ENCODE peak calls at places on chromosomes 6 and 20, in five cellular contexts. C is GM23248, G is H9, J is IMR-90, N is HCT116. S is an unnamed sample.

GRCh38 chr6:30399390-30400058 is 54.6 kb downstream of the RPP21 start:
- DNase-seq in J (peak; percentile 25), C (peak; percentile 61), G (no peak), N (no peak), S (no peak)

GRCh38 chr20:58907481-58908137 is 55.1 kb downstream of the GNAS start:
- DNase-seq in G (no peak), C (peak; percentile 100), J (peak; percentile 99), N (no peak), S (peak; percentile 92)

GRCh38 chr6:6927437-6928361 is 180.1 kb upstream of the RREB1 start:
- DNase-seq in G (peak; percentile 65), N (no peak), C (peak; percentile 19), J (no peak), S (no peak)

GRCh38 chr20:25197173-25197869 is 1.8 kb downstream of the ENTPD6 start:
- DNase-seq in J (no peak), C (no peak), G (no peak), N (no peak), S (no peak)

GRCh38 chr6:109069746-109070145 is 24.9 kb downstream of the SESN1 start:
- DNase-seq in J (no peak), G (no peak), N (no peak), C (peak; percentile 51), S (no peak)

GRCh38 chr6:90000864-90001731 is 106.8 kb downstream of the GJA10 start:
- DNase-seq in J (peak; percentile 31), N (no peak), C (peak; percentile 37), G (no peak), S (no peak)

GRCh38 chr6:170199716-170200115 is 91.2 kb downstream of the DLL1 start:
- DNase-seq in G (no peak), C (no peak), N (no peak), J (no peak), S (no peak)

GRCh38 chr6:150641398-150642139 is 41.9 kb downstream of the PLEKHG1 start:
- DNase-seq in N (no peak), G (no peak), C (peak; percentile 8), J (no peak), S (no peak)

GRCh38 chr6:11271228-11271627 is 38.8 kb upstream of the NEDD9 start:
- DNase-seq in J (no peak), C (no peak), G (no peak), N (no peak), S (no peak)

GRCh38 chr6:100726741-100727140 is 154.4 kb downstream of the ASCC3 start:
- DNase-seq in J (peak; percentile 36), C (peak; percentile 8), N (no peak), G (no peak), S (no peak)

GRCh38 chr20:46011631-46012482 is 3.1 kb downstream of the MMP9 start:
- DNase-seq in C (peak; percentile 65), G (peak; percentile 98), J (peak; percentile 15), N (peak; percentile 71), S (peak; percentile 86)

GRCh38 chr6:44004625-44005506 is 122.4 kb downstream of the MRPL14 start:
- DNase-seq in G (no peak), C (peak; percentile 35), N (no peak), J (peak; percentile 33), S (peak; percentile 82)

GRCh38 chr6:13766201-13766634 is 48.1 kb downstream of the MCUR1 start:
- DNase-seq in G (no peak), C (peak; percentile 80), N (peak; percentile 29), J (peak; percentile 53), S (peak; percentile 93)

GRCh38 chr6:4133941-4134838 is 1.2 kb downstream of the ECI2 start:
- DNase-seq in N (no peak), G (no peak), J (no peak), C (peak; percentile 59), S (peak; percentile 76)

GRCh38 chr6:2959909-2960719 is 11.3 kb downstream of the SERPINB6 start:
- DNase-seq in G (peak; percentile 64), J (peak; percentile 90), N (no peak), C (peak; percentile 94), S (peak; percentile 97)

GRCh38 chr20:52087471-52087870 is 104.1 kb downstream of the ZFP64 start:
- DNase-seq in J (no peak), N (no peak), G (no peak), C (no peak), S (peak; percentile 87)

GRCh38 chr20:6122111-6122872 is 538 bp downstream of the FERMT1 start:
- DNase-seq in G (peak; percentile 36), J (peak; percentile 45), N (no peak), C (peak; percentile 46), S (no peak)

GRCh38 chr6:156347251-156348049 is 429.7 kb upstream of the ARID1B start:
- DNase-seq in N (no peak), J (peak; percentile 77), C (no peak), G (no peak), S (no peak)

GRCh38 chr20:45011108-45011526 is 44.8 kb downstream of the STK4 start:
- DNase-seq in G (peak; percentile 41), C (peak; percentile 83), J (peak; percentile 80), N (peak; percentile 36), S (peak; percentile 58)

DNA sequence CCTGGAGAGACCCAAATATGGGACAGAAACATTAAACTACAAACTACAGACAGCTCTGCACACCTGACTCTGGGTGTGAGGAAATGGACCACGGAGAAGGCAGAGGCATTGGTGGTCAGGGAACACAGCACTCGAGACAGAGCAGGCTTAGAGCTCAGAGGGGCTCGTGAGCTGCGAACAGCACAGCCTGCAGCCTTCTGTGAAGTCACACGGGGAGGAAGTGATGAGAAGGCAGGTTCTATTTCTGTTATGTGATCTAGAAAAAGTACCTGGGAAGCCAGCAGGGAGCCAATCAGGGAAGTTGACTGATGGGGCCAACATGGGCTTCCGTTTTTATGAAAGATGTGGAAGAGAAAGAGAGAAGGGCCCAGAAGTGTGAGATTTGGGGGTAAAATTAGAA is 88.9 kb upstream of the SNAP25 start:
- DNase-seq in J (no peak), N (no peak), G (no peak), C (no peak), S (no peak)
- H2AFZ ChIP-seq in J (no peak overlapping the region), N (no peak overlapping the region), G (no peak overlapping the region), C (no peak overlapping the region), S (no peak overlapping the region)

GRCh38 chr20:10131612-10132345 is 86.9 kb upstream of the SNAP25 start:
- DNase-seq in G (peak; percentile 64), C (peak; percentile 69), J (peak; percentile 67), N (no peak), S (peak; percentile 48)
- H3K27ac ChIP-seq in G (no peak overlapping the region), C (no peak overlapping the region), J (no peak overlapping the region), N (no peak overlapping the region), S (no peak overlapping the region)

DNA sequence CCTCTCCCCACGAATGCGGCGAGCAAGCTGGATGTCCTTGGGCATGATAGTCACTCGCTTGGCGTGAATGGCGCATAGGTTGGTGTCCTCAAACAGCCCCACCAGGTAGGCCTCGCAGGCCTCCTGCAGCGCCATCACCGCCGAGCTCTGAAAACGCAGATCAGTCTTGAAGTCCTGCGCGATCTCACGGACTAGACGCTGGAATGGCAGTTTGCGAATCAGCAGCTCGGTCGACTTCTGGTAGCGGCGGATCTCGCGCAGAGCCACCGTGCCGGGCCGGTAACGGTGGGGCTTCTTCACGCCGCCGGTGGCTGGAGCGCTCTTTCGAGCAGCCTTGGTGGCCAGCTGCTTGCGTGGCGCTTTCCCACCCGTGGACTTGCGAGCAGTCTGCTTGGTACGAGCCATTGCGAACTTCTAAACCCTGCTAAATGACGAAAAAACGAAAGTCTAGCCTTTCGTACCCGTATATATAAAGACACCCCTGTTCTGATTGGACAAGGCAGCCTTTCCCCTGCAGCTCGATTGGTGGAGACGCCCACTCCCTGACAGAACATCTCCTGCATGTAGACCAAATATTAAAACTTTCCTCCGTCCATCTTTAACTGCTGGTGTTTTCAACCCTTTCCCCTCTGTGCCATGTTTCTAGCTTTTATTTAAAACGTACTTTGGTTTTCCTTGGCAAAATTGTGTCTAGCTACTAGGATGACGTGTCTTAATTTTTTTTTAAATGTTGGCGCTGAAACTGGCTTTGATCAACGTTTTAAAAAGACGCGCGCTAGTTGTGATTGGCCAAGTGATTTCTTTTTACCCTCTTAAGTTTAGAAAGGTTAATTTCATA is 109.8 kb downstream of the HFE start:
- DNase-seq in N (peak; percentile 75), J (peak; percentile 95), C (peak; percentile 89), G (peak; percentile 86), S (peak; percentile 94)
- H2AFZ ChIP-seq in N (no peak overlapping the region), J (peak overlapping the region; percentile 68), C (peak overlapping the region; percentile 59), G (no peak overlapping the region), S (peak overlapping the region; percentile 52)

GRCh38 chr6:145656128-145656527 is 79.2 kb downstream of the EPM2A start:
- DNase-seq in G (no peak), J (no peak), C (no peak), N (no peak), S (no peak)

GRCh38 chr6:145652572-145652971 is 82.7 kb downstream of the EPM2A start:
- DNase-seq in J (no peak), N (no peak), G (no peak), C (no peak), S (no peak)

GRCh38 chr6:145647602-145648001 is 87.7 kb downstream of the EPM2A start:
- DNase-seq in N (no peak), G (no peak), C (no peak), J (no peak), S (no peak)

GRCh38 chr6:145648149-145648548 is 87.2 kb downstream of the EPM2A start:
- DNase-seq in J (no peak), C (no peak), G (no peak), N (no peak), S (no peak)

GRCh38 chr6:145651988-145652387 is 83.3 kb downstream of the EPM2A start:
- DNase-seq in C (no peak), G (no peak), N (no peak), J (no peak), S (no peak)
- H3K27ac ChIP-seq in C (no peak overlapping the region), G (no peak overlapping the region), N (no peak overlapping the region), J (no peak overlapping the region), S (no peak overlapping the region)

DNA sequence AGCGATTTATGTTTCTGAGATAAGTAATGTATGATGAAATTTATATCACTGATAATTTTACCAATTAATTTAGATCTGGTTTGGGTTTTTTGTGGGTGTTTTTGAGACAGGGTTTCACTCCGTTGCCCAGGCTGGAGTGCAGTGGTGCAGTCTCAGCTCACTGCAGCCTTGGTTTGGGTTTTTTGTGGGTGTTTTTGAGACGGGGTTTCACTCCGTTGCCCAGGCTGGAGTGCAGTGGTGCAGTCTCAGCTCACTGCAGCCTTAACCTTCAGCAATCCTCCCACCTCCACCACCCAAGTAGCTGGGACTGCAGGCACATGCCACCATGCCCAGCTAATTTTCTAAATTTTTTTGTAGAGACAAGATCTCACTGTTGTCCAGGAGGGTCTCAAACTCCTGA is 13.0 kb downstream of the MRS2 start:
- DNase-seq in C (no peak), N (no peak), G (no peak), J (no peak), S (no peak)
- H2AFZ ChIP-seq in C (no peak overlapping the region), N (no peak overlapping the region), G (no peak overlapping the region), J (no peak overlapping the region), S (no peak overlapping the region)

GRCh38 chr20:13817342-13817741 is 32.5 kb downstream of the NDUFAF5 start:
- DNase-seq in G (no peak), C (peak; percentile 52), J (peak; percentile 19), N (no peak), S (no peak)
- H3K27ac ChIP-seq in G (no peak overlapping the region), C (no peak overlapping the region), J (no peak overlapping the region), N (no peak overlapping the region), S (no peak overlapping the region)

S was measured in osteoblast.